ENCODE peak calls at places on chromosomes 4 and X, in four cellular contexts. L, P, H and S are unnamed samples.

GRCh38 chr4:31983677-31984076 is 1263.5 kb downstream of the PCDH7 start:
- DNase-seq in L (no peak), P (no peak), H (no peak), S (no peak)

GRCh38 chrX:537156-537555 is 93.4 kb upstream of the SHOX start:
- DNase-seq in L (no peak), P (no peak), H (no peak), S (no peak)

GRCh38 chrX:10034740-10035260 is 67.6 kb downstream of the CLDN34 start:
- DNase-seq in L (no peak), P (no peak), H (no peak), S (no peak)

GRCh38 chr4:88352062-88352461 is 26.6 kb upstream of the HERC6 start:
- DNase-seq in L (no peak), P (no peak), H (no peak), S (no peak)

GRCh38 chr4:100843897-100844296 is 326.1 kb upstream of the EMCN start:
- DNase-seq in L (no peak), P (no peak), H (no peak), S (no peak)

GRCh38 chrX:128769511-128769910 is 717.3 kb upstream of the ACTRT1 start:
- DNase-seq in L (no peak), P (no peak), H (no peak), S (no peak)

GRCh38 chrX:121336831-121337421 is 289.5 kb downstream of the GLUD2 start:
- DNase-seq in L (no peak), P (peak; percentile 42), H (no peak), S (no peak)

GRCh38 chr4:15495621-15496020 is 25.9 kb downstream of the CC2D2A start:
- DNase-seq in L (no peak), P (no peak), H (no peak), S (no peak)

GRCh38 chrX:10636337-10636736 is 16.0 kb upstream of the MID1 start:
- DNase-seq in L (no peak), P (peak; percentile 59), H (peak; percentile 14), S (no peak)

GRCh38 chrX:71935542-71935941 is 24.9 kb downstream of the NHSL2 start:
- DNase-seq in L (no peak), P (no peak), H (no peak), S (no peak)

GRCh38 chr4:110512901-110513300 is 36.9 kb downstream of the ENPEP start:
- DNase-seq in L (no peak), P (no peak), H (no peak), S (no peak)

GRCh38 chr4:110516106-110516922 is 40.4 kb downstream of the ENPEP start:
- DNase-seq in L (peak; percentile 28), P (peak; percentile 72), H (peak; percentile 67), S (no peak)

GRCh38 chr4:110518889-110519490 is 43.0 kb downstream of the ENPEP start:
- DNase-seq in L (no peak), P (no peak), H (peak; percentile 28), S (no peak)

GRCh38 chr4:110514889-110515479 is 39.0 kb downstream of the ENPEP start:
- DNase-seq in L (no peak), P (peak; percentile 34), H (peak; percentile 21), S (no peak)

GRCh38 chr4:110515676-110516075 is 39.7 kb downstream of the ENPEP start:
- DNase-seq in L (no peak), P (no peak), H (peak; percentile 2), S (no peak)
- H3K4me3 ChIP-seq in L (peak overlapping the region; percentile 35), P (peak overlapping the region; percentile 53), H (no peak overlapping the region), S (peak overlapping the region; percentile 39)

DNA sequence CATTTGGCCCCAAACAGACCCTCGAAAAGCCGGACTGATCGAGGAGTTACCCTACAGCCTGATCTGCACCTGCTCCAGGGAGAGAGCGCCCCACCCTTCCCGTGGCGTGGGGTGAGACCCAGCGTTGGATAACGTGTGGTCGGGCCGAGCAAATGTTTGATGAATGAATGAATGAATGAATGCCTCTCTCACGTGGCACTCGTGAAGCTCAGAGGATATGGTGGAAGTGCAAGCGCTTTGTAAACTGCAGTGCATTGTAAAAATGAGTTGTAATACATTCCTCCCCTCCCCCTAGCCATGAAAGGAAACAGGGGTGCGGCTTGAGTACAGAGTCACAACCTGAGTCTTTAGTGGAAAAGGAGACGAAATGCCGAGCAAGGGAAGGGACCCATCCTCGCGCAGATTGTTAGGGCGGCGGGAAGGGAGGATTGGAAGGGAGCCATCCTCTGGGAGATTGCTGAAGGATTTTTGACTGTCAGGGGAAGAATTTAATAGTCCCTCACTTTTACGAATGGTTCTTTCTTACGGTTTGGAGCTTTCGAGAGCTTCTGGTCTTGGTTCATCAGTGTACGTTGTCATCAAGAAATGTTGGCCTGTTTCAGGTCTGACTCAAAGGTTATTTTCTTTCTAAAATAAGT is 772 bp upstream of the FBXW7 start:
- DNase-seq in L (no peak), P (peak; percentile 7), H (no peak), S (no peak)
- TF ChIP-seq POLR2AphosphoS5 in L (no peak), P (no peak), H (no peak), S (no peak)

GRCh38 chr4:142435599-142436235 is 410.4 kb downstream of the INPP4B start:
- DNase-seq in L (no peak), P (no peak), H (no peak), S (no peak)
- H3K4me3 ChIP-seq in L (no peak overlapping the region), P (no peak overlapping the region), H (no peak overlapping the region), S (no peak overlapping the region)

GRCh38 chr4:78653655-78654054 is 102.1 kb downstream of the ANXA3 start:
- DNase-seq in L (no peak), P (no peak), H (peak; percentile 61), S (no peak)

GRCh38 chr4:78654809-78655208 is 103.2 kb downstream of the ANXA3 start:
- DNase-seq in L (no peak), P (no peak), H (no peak), S (no peak)

GRCh38 chr4:78650106-78651021 is 98.8 kb downstream of the ANXA3 start:
- DNase-seq in L (no peak), P (no peak), H (peak; percentile 65), S (no peak)

GRCh38 chr4:78651250-78651860 is 99.8 kb downstream of the ANXA3 start:
- DNase-seq in L (no peak), P (no peak), H (no peak), S (no peak)

DNA sequence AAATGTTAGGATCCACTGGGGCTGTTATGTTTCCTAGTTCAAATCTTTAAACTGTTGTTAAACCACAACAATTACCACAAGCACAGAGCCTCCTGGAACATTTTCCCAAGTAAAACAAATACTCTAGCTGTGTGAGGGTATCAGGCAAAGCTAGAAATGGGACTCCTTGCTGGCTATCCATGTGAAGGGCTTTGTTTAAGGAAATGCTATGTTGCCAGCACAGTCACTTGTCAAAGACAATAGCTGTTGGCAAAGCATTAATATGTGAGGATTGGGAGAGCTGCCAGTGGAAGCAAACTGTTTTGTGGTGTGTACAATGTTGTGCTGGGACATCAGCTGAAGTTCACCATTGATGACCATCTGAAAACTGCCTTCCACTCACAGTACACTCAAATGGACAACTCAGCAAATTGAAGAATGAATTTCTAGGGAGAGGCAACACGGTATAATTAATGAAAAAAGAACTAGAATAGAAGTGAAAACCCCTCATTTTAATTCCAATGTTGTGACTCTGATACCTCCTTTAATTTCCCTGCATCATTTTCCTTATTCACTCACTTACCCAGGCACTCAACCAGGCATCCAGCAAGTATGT is 100.8 kb downstream of the ANXA3 start:
- DNase-seq in L (no peak), P (no peak), H (no peak), S (no peak)
- TF ChIP-seq POLR2AphosphoS5 in L (no peak), P (no peak), H (no peak), S (no peak)